ENCODE peak calls at places on chromosomes 13 and 19, in ten cellular contexts. One of them, this sample, is unnamed.

GRCh38 chr13:112770504-112770903 is 80.7 kb downstream of the ATP11A start:
- DNase-seq in H1: no peak
- DNase-seq in ovary: no peak
- DNase-seq in IMR-90: no peak
- DNase-seq in A549: no peak
- DNase-seq in uterus: no peak
- DNase-seq in transverse colon: no peak
- DNase-seq in esophagus squamous epithelium: no peak
- DNase-seq in adrenal gland: no peak
- DNase-seq in prostate gland: no peak
- DNase-seq in this sample: no peak

GRCh38 chr19:30131246-30131645 is 189.2 kb downstream of the URI1 start:
- DNase-seq in H1: no peak
- DNase-seq in ovary: no peak
- DNase-seq in IMR-90: no peak
- DNase-seq in A549: no peak
- DNase-seq in uterus: no peak
- DNase-seq in transverse colon: no peak
- DNase-seq in esophagus squamous epithelium: no peak
- DNase-seq in adrenal gland: no peak
- DNase-seq in prostate gland: no peak
- DNase-seq in this sample: no peak

GRCh38 chr19:31784631-31785237 is 435.5 kb upstream of the TSHZ3 start:
- DNase-seq in H1: no peak
- DNase-seq in ovary: peak
- DNase-seq in IMR-90: no peak
- DNase-seq in A549: no peak
- DNase-seq in uterus: no peak
- DNase-seq in transverse colon: no peak
- DNase-seq in esophagus squamous epithelium: no peak
- DNase-seq in adrenal gland: no peak
- DNase-seq in prostate gland: no peak
- DNase-seq in this sample: no peak

GRCh38 chr19:49896863-49897621 is at the start of gene IL4I1:
- DNase-seq in H1: no peak
- DNase-seq in ovary: no peak
- DNase-seq in IMR-90: peak
- DNase-seq in A549: no peak
- DNase-seq in uterus: no peak
- DNase-seq in transverse colon: peak
- DNase-seq in esophagus squamous epithelium: no peak
- DNase-seq in adrenal gland: no peak
- DNase-seq in prostate gland: no peak
- DNase-seq in this sample: no peak

GRCh38 chr13:32136716-32137115 is 105.1 kb downstream of the FRY start:
- DNase-seq in H1: no peak
- DNase-seq in ovary: no peak
- DNase-seq in IMR-90: no peak
- DNase-seq in A549: no peak
- DNase-seq in uterus: no peak
- DNase-seq in transverse colon: no peak
- DNase-seq in esophagus squamous epithelium: no peak
- DNase-seq in adrenal gland: no peak
- DNase-seq in prostate gland: no peak
- DNase-seq in this sample: no peak

GRCh38 chr13:91406619-91407018 is 8.2 kb downstream of the GPC5 start:
- DNase-seq in H1: peak
- DNase-seq in ovary: no peak
- DNase-seq in IMR-90: peak
- DNase-seq in A549: peak
- DNase-seq in uterus: no peak
- DNase-seq in transverse colon: no peak
- DNase-seq in esophagus squamous epithelium: no peak
- DNase-seq in adrenal gland: no peak
- DNase-seq in prostate gland: no peak
- DNase-seq in this sample: peak

GRCh38 chr13:98509271-98510155 is 67.4 kb downstream of the STK24 start:
- DNase-seq in H1: no peak
- DNase-seq in ovary: no peak
- DNase-seq in IMR-90: peak
- DNase-seq in A549: peak
- DNase-seq in uterus: peak
- DNase-seq in transverse colon: peak
- DNase-seq in esophagus squamous epithelium: peak
- DNase-seq in adrenal gland: peak
- DNase-seq in prostate gland: no peak
- DNase-seq in this sample: peak

GRCh38 chr13:48318014-48318713 is 14.6 kb downstream of the RB1 start:
- DNase-seq in H1: no peak
- DNase-seq in ovary: no peak
- DNase-seq in IMR-90: no peak
- DNase-seq in A549: no peak
- DNase-seq in uterus: no peak
- DNase-seq in transverse colon: no peak
- DNase-seq in esophagus squamous epithelium: no peak
- DNase-seq in adrenal gland: no peak
- DNase-seq in prostate gland: no peak
- DNase-seq in this sample: no peak

GRCh38 chr19:33477781-33478180 is 43.8 kb downstream of the PEPD start:
- DNase-seq in H1: no peak
- DNase-seq in ovary: no peak
- DNase-seq in IMR-90: peak
- DNase-seq in A549: no peak
- DNase-seq in uterus: no peak
- DNase-seq in transverse colon: no peak
- DNase-seq in esophagus squamous epithelium: no peak
- DNase-seq in adrenal gland: no peak
- DNase-seq in prostate gland: no peak
- DNase-seq in this sample: no peak

GRCh38 chr19:44113784-44114390 is 688 bp downstream of the ZNF225 start:
- DNase-seq in H1: no peak
- DNase-seq in ovary: peak
- DNase-seq in IMR-90: peak
- DNase-seq in A549: no peak
- DNase-seq in uterus: peak
- DNase-seq in transverse colon: peak
- DNase-seq in esophagus squamous epithelium: no peak
- DNase-seq in adrenal gland: no peak
- DNase-seq in prostate gland: peak
- DNase-seq in this sample: peak

GRCh38 chr19:45153339-45154063 is 7.3 kb downstream of the NKPD1 start:
- DNase-seq in H1: no peak
- DNase-seq in ovary: peak
- DNase-seq in IMR-90: peak
- DNase-seq in A549: no peak
- DNase-seq in uterus: no peak
- DNase-seq in transverse colon: peak
- DNase-seq in esophagus squamous epithelium: no peak
- DNase-seq in adrenal gland: peak
- DNase-seq in prostate gland: no peak
- DNase-seq in this sample: no peak

GRCh38 chr13:106597190-106597589 is 29.3 kb upstream of the ARGLU1 start:
- DNase-seq in H1: no peak
- DNase-seq in ovary: no peak
- DNase-seq in IMR-90: no peak
- DNase-seq in A549: no peak
- DNase-seq in uterus: no peak
- DNase-seq in transverse colon: no peak
- DNase-seq in esophagus squamous epithelium: no peak
- DNase-seq in adrenal gland: no peak
- DNase-seq in prostate gland: no peak
- DNase-seq in this sample: peak

GRCh38 chr19:29568036-29568788 is 37.9 kb upstream of the POP4 start:
- DNase-seq in H1: no peak
- DNase-seq in ovary: no peak
- DNase-seq in IMR-90: no peak
- DNase-seq in A549: no peak
- DNase-seq in uterus: no peak
- DNase-seq in transverse colon: no peak
- DNase-seq in esophagus squamous epithelium: no peak
- DNase-seq in adrenal gland: no peak
- DNase-seq in prostate gland: no peak
- DNase-seq in this sample: no peak

GRCh38 chr19:10116085-10116865 is 3.4 kb downstream of the EIF3G start:
- DNase-seq in H1: no peak
- DNase-seq in ovary: no peak
- DNase-seq in IMR-90: no peak
- DNase-seq in A549: no peak
- DNase-seq in uterus: no peak
- DNase-seq in transverse colon: no peak
- DNase-seq in esophagus squamous epithelium: no peak
- DNase-seq in adrenal gland: no peak
- DNase-seq in prostate gland: no peak
- DNase-seq in this sample: no peak

GRCh38 chr13:30457306-30457891 is 8.3 kb downstream of the HMGB1 start:
- DNase-seq in H1: no peak
- DNase-seq in ovary: no peak
- DNase-seq in IMR-90: no peak
- DNase-seq in A549: no peak
- DNase-seq in uterus: no peak
- DNase-seq in transverse colon: no peak
- DNase-seq in esophagus squamous epithelium: no peak
- DNase-seq in adrenal gland: no peak
- DNase-seq in prostate gland: no peak
- DNase-seq in this sample: no peak
- H3K27ac ChIP-seq in H1: no peak
- H3K27ac ChIP-seq in ovary: no peak
- H3K27ac ChIP-seq in IMR-90: no peak
- H3K27ac ChIP-seq in A549: no peak
- H3K27ac ChIP-seq in uterus: peak
- H3K27ac ChIP-seq in transverse colon: no peak
- H3K27ac ChIP-seq in esophagus squamous epithelium: no peak
- H3K27ac ChIP-seq in adrenal gland: no peak
- H3K27ac ChIP-seq in prostate gland: no peak
- H3K27ac ChIP-seq in this sample: no peak

DNA sequence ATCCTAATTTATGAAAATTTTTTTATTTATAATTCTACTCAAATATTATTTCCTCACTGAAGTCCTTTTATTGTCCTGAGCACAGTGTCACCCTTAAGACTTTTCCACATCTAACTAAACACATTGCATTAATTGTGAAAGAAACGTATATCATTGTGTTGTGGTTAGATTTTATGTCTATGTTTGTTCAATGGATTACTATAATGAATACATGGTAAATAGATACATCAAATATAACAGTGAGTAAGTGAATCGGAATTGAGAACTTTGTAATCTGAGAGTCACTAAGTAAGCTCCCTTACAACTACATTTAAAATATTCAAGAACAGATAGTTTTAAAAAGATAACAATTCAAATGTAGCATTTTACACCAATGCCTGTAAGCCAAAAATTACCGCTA is 417.6 kb upstream of the PCDH20 start:
- DNase-seq in H1: no peak
- DNase-seq in ovary: no peak
- DNase-seq in IMR-90: no peak
- DNase-seq in A549: no peak
- DNase-seq in uterus: no peak
- DNase-seq in transverse colon: no peak
- DNase-seq in esophagus squamous epithelium: no peak
- DNase-seq in adrenal gland: no peak
- DNase-seq in prostate gland: no peak
- DNase-seq in this sample: no peak
- H3K4me3 ChIP-seq in H1: no peak
- H3K4me3 ChIP-seq in ovary: no peak
- H3K4me3 ChIP-seq in IMR-90: no peak
- H3K4me3 ChIP-seq in A549: no peak
- H3K4me3 ChIP-seq in uterus: no peak
- H3K4me3 ChIP-seq in transverse colon: no peak
- H3K4me3 ChIP-seq in esophagus squamous epithelium: no peak
- H3K4me3 ChIP-seq in adrenal gland: no peak
- H3K4me3 ChIP-seq in prostate gland: no peak
- H3K4me3 ChIP-seq in this sample: no peak

GRCh38 chr13:19673473-19674430 is 40.3 kb downstream of the MPHOSPH8 start:
- DNase-seq in H1: no peak
- DNase-seq in ovary: no peak
- DNase-seq in IMR-90: no peak
- DNase-seq in A549: no peak
- DNase-seq in uterus: no peak
- DNase-seq in transverse colon: no peak
- DNase-seq in esophagus squamous epithelium: no peak
- DNase-seq in adrenal gland: no peak
- DNase-seq in prostate gland: no peak
- DNase-seq in this sample: no peak
- TF ChIP-seq POLR2A in H1: no peak
- TF ChIP-seq POLR2A in ovary: no peak
- TF ChIP-seq POLR2A in IMR-90: no peak
- TF ChIP-seq POLR2A in A549: no peak
- TF ChIP-seq POLR2A in uterus: no peak
- TF ChIP-seq POLR2A in transverse colon: no peak
- TF ChIP-seq POLR2A in esophagus squamous epithelium: no peak
- TF ChIP-seq POLR2A in adrenal gland: no peak
- TF ChIP-seq POLR2A in prostate gland: no peak
- TF ChIP-seq POLR2A in this sample: no peak

GRCh38 chr19:3482507-3483225 is 575 bp downstream of the SMIM44 start:
- DNase-seq in H1: no peak
- DNase-seq in ovary: no peak
- DNase-seq in IMR-90: no peak
- DNase-seq in A549: no peak
- DNase-seq in uterus: no peak
- DNase-seq in transverse colon: peak
- DNase-seq in esophagus squamous epithelium: no peak
- DNase-seq in adrenal gland: no peak
- DNase-seq in prostate gland: no peak
- DNase-seq in this sample: no peak

GRCh38 chr19:3481241-3482090 is 1.1 kb upstream of the SMIM24 start:
- DNase-seq in H1: no peak
- DNase-seq in ovary: no peak
- DNase-seq in IMR-90: no peak
- DNase-seq in A549: no peak
- DNase-seq in uterus: no peak
- DNase-seq in transverse colon: no peak
- DNase-seq in esophagus squamous epithelium: no peak
- DNase-seq in adrenal gland: peak
- DNase-seq in prostate gland: no peak
- DNase-seq in this sample: no peak

GRCh38 chr19:3480383-3481091 is at the start of gene SMIM24:
- DNase-seq in H1: no peak
- DNase-seq in ovary: no peak
- DNase-seq in IMR-90: no peak
- DNase-seq in A549: no peak
- DNase-seq in uterus: no peak
- DNase-seq in transverse colon: peak
- DNase-seq in esophagus squamous epithelium: no peak
- DNase-seq in adrenal gland: no peak
- DNase-seq in prostate gland: no peak
- DNase-seq in this sample: no peak

GRCh38 chr19:3479819-3480215 is 508 bp downstream of the SMIM24 start:
- DNase-seq in H1: no peak
- DNase-seq in ovary: no peak
- DNase-seq in IMR-90: no peak
- DNase-seq in A549: peak
- DNase-seq in uterus: no peak
- DNase-seq in transverse colon: no peak
- DNase-seq in esophagus squamous epithelium: no peak
- DNase-seq in adrenal gland: no peak
- DNase-seq in prostate gland: no peak
- DNase-seq in this sample: no peak

DNA sequence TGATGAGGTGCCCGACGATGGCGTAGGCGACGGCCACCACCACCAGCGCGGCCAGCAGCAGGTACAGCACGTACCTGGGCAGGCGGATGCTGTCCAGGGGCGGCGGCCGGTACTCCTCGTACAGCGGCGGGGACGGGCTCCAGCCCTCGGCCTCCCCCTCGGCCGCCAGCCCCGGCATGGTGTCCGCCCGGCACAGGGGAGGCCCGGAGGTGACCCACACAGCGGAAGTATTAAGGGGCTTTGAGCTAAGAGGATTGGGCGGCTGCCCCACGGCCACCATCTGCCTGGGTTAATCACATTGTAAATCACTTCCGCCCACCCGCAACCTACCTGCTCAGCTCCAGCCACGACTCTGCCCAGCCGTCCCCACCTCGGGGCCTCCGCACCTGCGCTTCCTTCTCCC is at the start of gene SMIM44:
- DNase-seq in H1: no peak
- DNase-seq in ovary: no peak
- DNase-seq in IMR-90: no peak
- DNase-seq in A549: no peak
- DNase-seq in uterus: no peak
- DNase-seq in transverse colon: peak
- DNase-seq in esophagus squamous epithelium: no peak
- DNase-seq in adrenal gland: no peak
- DNase-seq in prostate gland: peak
- DNase-seq in this sample: no peak
- H3K27ac ChIP-seq in H1: no peak
- H3K27ac ChIP-seq in ovary: no peak
- H3K27ac ChIP-seq in IMR-90: no peak
- H3K27ac ChIP-seq in A549: no peak
- H3K27ac ChIP-seq in uterus: no peak
- H3K27ac ChIP-seq in transverse colon: peak
- H3K27ac ChIP-seq in esophagus squamous epithelium: no peak
- H3K27ac ChIP-seq in adrenal gland: no peak
- H3K27ac ChIP-seq in prostate gland: peak
- H3K27ac ChIP-seq in this sample: no peak